ENCODE peak calls at places on chromosomes 4 and X, in six cellular contexts. One of them, this sample, is unnamed. For H3K4me1, the result is how much of the 10 kb centered on the place peaks cover.

GRCh38 chr4:19486400-19486799 is 765.3 kb upstream of the SLIT2 start:
- DNase-seq in A549: no peak
- DNase-seq in ascending aorta: no peak
- DNase-seq in pancreas: no peak
- DNase-seq in spleen: no peak
- DNase-seq in ovary: no peak
- DNase-seq in this sample: no peak

GRCh38 chr4:106763044-106763443 is 273.1 kb downstream of the DKK2 start:
- DNase-seq in spleen: no peak
- DNase-seq in pancreas: no peak
- DNase-seq in ovary: no peak
- DNase-seq in A549: no peak
- DNase-seq in ascending aorta: no peak
- DNase-seq in this sample: no peak

GRCh38 chrX:131747173-131747572 is 203.3 kb downstream of the OR13H1 start:
- DNase-seq in spleen: peak
- DNase-seq in ovary: peak
- DNase-seq in pancreas: peak
- DNase-seq in A549: peak
- DNase-seq in ascending aorta: no peak
- DNase-seq in this sample: no peak

GRCh38 chr4:15689540-15689939 is 7.9 kb downstream of the FAM200B start:
- DNase-seq in ascending aorta: no peak
- DNase-seq in A549: no peak
- DNase-seq in ovary: no peak
- DNase-seq in spleen: no peak
- DNase-seq in pancreas: no peak
- DNase-seq in this sample: no peak

GRCh38 chr4:56424697-56425514 is 10.5 kb downstream of the PPAT start:
- DNase-seq in A549: peak
- DNase-seq in ovary: no peak
- DNase-seq in ascending aorta: no peak
- DNase-seq in spleen: no peak
- DNase-seq in pancreas: no peak
- DNase-seq in this sample: no peak

GRCh38 chrX:20361081-20361889 is 94.6 kb upstream of the RPS6KA3 start:
- DNase-seq in A549: no peak
- DNase-seq in spleen: no peak
- DNase-seq in ovary: no peak
- DNase-seq in pancreas: no peak
- DNase-seq in ascending aorta: no peak
- DNase-seq in this sample: no peak

GRCh38 chr4:139746430-139746829 is 80.8 kb downstream of the MGST2 start:
- DNase-seq in ovary: no peak
- DNase-seq in pancreas: no peak
- DNase-seq in A549: no peak
- DNase-seq in spleen: no peak
- DNase-seq in ascending aorta: no peak
- DNase-seq in this sample: no peak

GRCh38 chrX:148530464-148531077 is 30.2 kb downstream of the AFF2 start:
- DNase-seq in spleen: no peak
- DNase-seq in ascending aorta: no peak
- DNase-seq in A549: no peak
- DNase-seq in ovary: no peak
- DNase-seq in pancreas: no peak
- DNase-seq in this sample: no peak

GRCh38 chr4:143616771-143617170 is 83.7 kb downstream of the FREM3 start:
- DNase-seq in pancreas: no peak
- DNase-seq in spleen: no peak
- DNase-seq in A549: no peak
- DNase-seq in ovary: no peak
- DNase-seq in ascending aorta: no peak
- DNase-seq in this sample: no peak

GRCh38 chr4:110361921-110362320 is 114.0 kb upstream of the ENPEP start:
- DNase-seq in pancreas: no peak
- DNase-seq in ovary: no peak
- DNase-seq in spleen: no peak
- DNase-seq in ascending aorta: no peak
- DNase-seq in A549: no peak
- DNase-seq in this sample: no peak

GRCh38 chrX:19578956-19579355 is 63.6 kb upstream of the MAP3K15 start:
- DNase-seq in ovary: no peak
- DNase-seq in A549: no peak
- DNase-seq in ascending aorta: no peak
- DNase-seq in pancreas: no peak
- DNase-seq in spleen: no peak
- DNase-seq in this sample: no peak

GRCh38 chr4:80926446-80926845 is 104.1 kb upstream of the BMP3 start:
- DNase-seq in spleen: no peak
- DNase-seq in ovary: no peak
- DNase-seq in pancreas: no peak
- DNase-seq in ascending aorta: no peak
- DNase-seq in A549: no peak
- DNase-seq in this sample: no peak

GRCh38 chr4:128521156-128521555 is 233.5 kb upstream of the PGRMC2 start:
- DNase-seq in A549: no peak
- DNase-seq in ascending aorta: no peak
- DNase-seq in pancreas: no peak
- DNase-seq in ovary: no peak
- DNase-seq in spleen: no peak
- DNase-seq in this sample: no peak

GRCh38 chr4:71980976-71981375 is 50.8 kb upstream of the NPFFR2 start:
- DNase-seq in spleen: no peak
- DNase-seq in pancreas: no peak
- DNase-seq in A549: no peak
- DNase-seq in ovary: no peak
- DNase-seq in ascending aorta: no peak
- DNase-seq in this sample: no peak

GRCh38 chrX:55451626-55451989 is 319 bp upstream of the MAGEH1 start:
- DNase-seq in spleen: no peak
- DNase-seq in pancreas: no peak
- DNase-seq in ovary: no peak
- DNase-seq in A549: peak
- DNase-seq in ascending aorta: no peak
- DNase-seq in this sample: no peak

GRCh38 chr4:141802324-141802723 is 165.9 kb downstream of the IL15 start:
- DNase-seq in ovary: no peak
- DNase-seq in spleen: no peak
- DNase-seq in A549: no peak
- DNase-seq in ascending aorta: no peak
- DNase-seq in pancreas: no peak
- DNase-seq in this sample: no peak

GRCh38 chr4:137664055-137664405 is 131.7 kb upstream of the PCDH18 start:
- DNase-seq in ascending aorta: no peak
- DNase-seq in spleen: no peak
- DNase-seq in ovary: no peak
- DNase-seq in A549: no peak
- DNase-seq in pancreas: no peak
- DNase-seq in this sample: no peak

GRCh38 chr4:24471623-24472510 is 112.5 kb downstream of the DHX15 start:
- DNase-seq in ovary: peak
- DNase-seq in spleen: no peak
- DNase-seq in pancreas: peak
- DNase-seq in A549: no peak
- DNase-seq in ascending aorta: no peak
- DNase-seq in this sample: no peak

GRCh38 chrX:44244008-44244407 is 99.5 kb downstream of the EFHC2 start:
- DNase-seq in ascending aorta: no peak
- DNase-seq in spleen: no peak
- DNase-seq in ovary: no peak
- DNase-seq in A549: no peak
- DNase-seq in pancreas: no peak
- DNase-seq in this sample: no peak

GRCh38 chr4:108166038-108166437 is 2.7 kb downstream of the LEF1 start:
- DNase-seq in A549: no peak
- DNase-seq in pancreas: no peak
- DNase-seq in spleen: no peak
- DNase-seq in ascending aorta: no peak
- DNase-seq in ovary: no peak
- DNase-seq in this sample: no peak

GRCh38 chr4:173930329-173930967 is 353.0 kb downstream of the FBXO8 start:
- DNase-seq in ovary: no peak
- DNase-seq in spleen: no peak
- DNase-seq in ascending aorta: no peak
- DNase-seq in pancreas: no peak
- DNase-seq in A549: no peak
- DNase-seq in this sample: no peak

GRCh38 chr4:87697945-87698344 is 47.9 kb downstream of the DMP1 start:
- DNase-seq in A549: no peak
- DNase-seq in ovary: no peak
- DNase-seq in ascending aorta: no peak
- DNase-seq in pancreas: no peak
- DNase-seq in spleen: no peak
- DNase-seq in this sample: no peak

GRCh38 chrX:40719218-40719617 is 16.1 kb downstream of the MED14 start:
- DNase-seq in A549: no peak
- DNase-seq in pancreas: no peak
- DNase-seq in ascending aorta: no peak
- DNase-seq in ovary: no peak
- DNase-seq in spleen: no peak
- DNase-seq in this sample: no peak

GRCh38 chr4:175252642-175253041 is 334.5 kb downstream of the ADAM29 start:
- DNase-seq in ovary: no peak
- DNase-seq in spleen: no peak
- DNase-seq in A549: no peak
- DNase-seq in pancreas: no peak
- DNase-seq in ascending aorta: no peak
- DNase-seq in this sample: no peak

GRCh38 chr4:185469539-185470154 is 1.9 kb downstream of the CCDC110 start:
- DNase-seq in pancreas: peak
- DNase-seq in A549: no peak
- DNase-seq in ovary: peak
- DNase-seq in spleen: peak
- DNase-seq in ascending aorta: no peak
- DNase-seq in this sample: no peak

GRCh38 chrX:31199051-31199769 is 127.4 kb upstream of the FTHL17 start:
- DNase-seq in ascending aorta: no peak
- DNase-seq in ovary: no peak
- DNase-seq in A549: no peak
- DNase-seq in spleen: no peak
- DNase-seq in pancreas: no peak
- DNase-seq in this sample: no peak

GRCh38 chrX:120791013-120791643 is 84.5 kb downstream of the CT47B1 start:
- DNase-seq in A549: no peak
- DNase-seq in ovary: peak
- DNase-seq in ascending aorta: peak
- DNase-seq in spleen: no peak
- DNase-seq in pancreas: peak
- DNase-seq in this sample: no peak

GRCh38 chr4:71206763-71207162 is 132.1 kb upstream of the SLC4A4 start:
- DNase-seq in pancreas: no peak
- DNase-seq in spleen: no peak
- DNase-seq in A549: no peak
- DNase-seq in ascending aorta: no peak
- DNase-seq in ovary: no peak
- DNase-seq in this sample: no peak

GRCh38 chrX:107894038-107894437 is 68.4 kb downstream of the MID2 start:
- DNase-seq in A549: peak
- DNase-seq in pancreas: no peak
- DNase-seq in ascending aorta: no peak
- DNase-seq in ovary: no peak
- DNase-seq in spleen: no peak
- DNase-seq in this sample: no peak

GRCh38 chrX:115894087-115894486 is 276.5 kb upstream of the AGTR2 start:
- DNase-seq in ascending aorta: no peak
- DNase-seq in A549: no peak
- DNase-seq in pancreas: no peak
- DNase-seq in spleen: no peak
- DNase-seq in ovary: peak
- DNase-seq in this sample: no peak

DNA sequence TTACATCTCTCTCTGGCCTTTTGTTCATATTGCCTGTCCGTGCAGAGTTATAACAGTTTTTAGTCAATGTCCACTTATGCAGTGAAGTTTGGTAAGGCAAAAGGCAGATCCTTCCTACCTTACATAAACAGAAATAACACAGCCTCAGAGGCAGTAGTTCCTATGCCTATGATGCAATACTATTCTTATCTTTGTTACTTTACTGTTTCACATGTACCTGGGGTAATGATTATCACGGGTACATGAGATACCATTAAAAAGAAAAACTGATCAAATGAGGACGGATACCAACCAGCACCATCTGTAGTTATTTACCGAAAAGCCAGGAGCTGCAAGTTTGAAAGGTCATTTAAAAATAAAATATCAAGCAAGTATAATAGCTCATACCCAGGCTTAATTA is 166.8 kb downstream of the BTC start:
- DNase-seq in spleen: no peak
- DNase-seq in ovary: no peak
- DNase-seq in pancreas: no peak
- DNase-seq in ascending aorta: no peak
- DNase-seq in A549: no peak
- DNase-seq in this sample: no peak
- H3K4me1 ChIP-seq in spleen: under half
- H3K4me1 ChIP-seq in ovary: under half
- H3K4me1 ChIP-seq in pancreas: under half
- H3K4me1 ChIP-seq in ascending aorta: under half
- H3K4me1 ChIP-seq in A549: half or more
- H3K4me1 ChIP-seq in this sample: under half

GRCh38 chr4:170243662-170244288 is 154.0 kb upstream of the AADAT start:
- DNase-seq in ovary: no peak
- DNase-seq in spleen: no peak
- DNase-seq in pancreas: no peak
- DNase-seq in ascending aorta: no peak
- DNase-seq in A549: no peak
- DNase-seq in this sample: no peak
- H3K4me1 ChIP-seq in ovary: under half
- H3K4me1 ChIP-seq in spleen: under half
- H3K4me1 ChIP-seq in pancreas: under half
- H3K4me1 ChIP-seq in ascending aorta: under half
- H3K4me1 ChIP-seq in A549: under half
- H3K4me1 ChIP-seq in this sample: under half

DNA sequence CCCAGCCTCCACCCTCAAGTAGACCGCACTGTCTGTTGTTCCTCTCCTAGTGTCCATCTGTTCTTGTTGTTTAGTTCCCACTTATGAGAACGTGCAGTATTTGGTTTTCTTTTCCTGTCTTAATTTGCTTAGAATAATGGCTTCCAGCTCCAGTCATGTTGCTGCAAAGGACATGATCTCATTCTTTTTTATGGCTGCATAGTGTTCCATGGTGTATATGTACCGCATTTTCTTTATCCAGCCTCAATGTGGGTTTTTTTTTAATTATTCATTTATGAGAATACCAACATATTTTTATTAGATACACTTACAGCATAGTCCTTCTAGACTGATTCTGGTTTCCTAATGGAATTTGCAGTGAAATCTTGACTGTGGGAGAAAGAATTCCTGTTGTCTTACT is 1.3 kb downstream of the VMA21 start:
- DNase-seq in A549: no peak
- DNase-seq in ascending aorta: no peak
- DNase-seq in ovary: no peak
- DNase-seq in spleen: no peak
- DNase-seq in pancreas: no peak
- DNase-seq in this sample: no peak
- H3K4me1 ChIP-seq in A549: under half
- H3K4me1 ChIP-seq in ascending aorta: under half
- H3K4me1 ChIP-seq in ovary: under half
- H3K4me1 ChIP-seq in spleen: under half
- H3K4me1 ChIP-seq in pancreas: under half
- H3K4me1 ChIP-seq in this sample: under half

GRCh38 chrX:62928906-62929305 is 422.2 kb downstream of the SPIN4 start:
- DNase-seq in pancreas: no peak
- DNase-seq in spleen: peak
- DNase-seq in A549: no peak
- DNase-seq in ovary: no peak
- DNase-seq in ascending aorta: no peak
- DNase-seq in this sample: no peak
- H3K4me1 ChIP-seq in pancreas: under half
- H3K4me1 ChIP-seq in spleen: under half
- H3K4me1 ChIP-seq in A549: under half
- H3K4me1 ChIP-seq in ovary: under half
- H3K4me1 ChIP-seq in ascending aorta: under half
- H3K4me1 ChIP-seq in this sample: under half